ENCODE peak calls at places on chromosome 4, in six cellular contexts. M is pancreas; Q is hypothalamus; E is CD4-positive, alpha-beta T cell; W is amniotic epithelial cell; V is DMS53. F is an unnamed sample.

GRCh38 chr4:97525236-97525635 is 618.0 kb downstream of the STPG2 start:
- DNase-seq in M (no peak), Q (no peak), E (no peak), W (no peak), V (peak), F (no peak)

GRCh38 chr4:168796362-168797106 is 213.5 kb downstream of the CBR4 start:
- DNase-seq in M (no peak), Q (no peak), E (no peak), W (peak), V (peak), F (peak)

GRCh38 chr4:68249434-68249833 is 3.9 kb upstream of the TMPRSS11B start:
- DNase-seq in M (no peak), Q (no peak), E (no peak), W (peak), V (no peak), F (no peak)

GRCh38 chr4:110154586-110154985 is 43.8 kb downstream of the ELOVL6 start:
- DNase-seq in M (no peak), Q (no peak), E (no peak), W (no peak), V (no peak), F (no peak)

GRCh38 chr4:7719354-7720174 is 220.1 kb downstream of the AFAP1 start:
- DNase-seq in M (peak), Q (peak), E (peak), W (peak), V (peak), F (peak)

GRCh38 chr4:123284166-123284565 is 112.4 kb upstream of the SPRY1 start:
- DNase-seq in M (no peak), Q (no peak), E (no peak), W (no peak), V (no peak), F (no peak)

GRCh38 chr4:120718979-120719566 is 203.5 kb downstream of the PRDM5 start:
- DNase-seq in M (no peak), Q (no peak), E (no peak), W (peak), V (peak), F (peak)

GRCh38 chr4:81135501-81135900 is 79.5 kb downstream of the PRKG2 start:
- DNase-seq in M (no peak), Q (no peak), E (no peak), W (no peak), V (no peak), F (peak)

GRCh38 chr4:140893939-140894338 is 137.8 kb upstream of the TBC1D9 start:
- DNase-seq in M (no peak), Q (no peak), E (no peak), W (peak), V (no peak), F (no peak)

GRCh38 chr4:4784379-4784778 is 75.1 kb upstream of the MSX1 start:
- DNase-seq in M (no peak), Q (no peak), E (no peak), W (no peak), V (no peak), F (no peak)

GRCh38 chr4:113776016-113776415 is 14.5 kb upstream of the CAMK2D start:
- DNase-seq in M (no peak), Q (no peak), E (no peak), W (no peak), V (no peak), F (no peak)

GRCh38 chr4:185774815-185775684 is 36.9 kb downstream of the SORBS2 start:
- DNase-seq in M (peak), Q (no peak), E (no peak), W (peak), V (no peak), F (peak)

GRCh38 chr4:145420595-145421214 is 60.9 kb upstream of the SMAD1 start:
- DNase-seq in M (no peak), Q (no peak), E (no peak), W (peak), V (no peak), F (peak)

GRCh38 chr4:38078590-38079381 is 118.6 kb downstream of the PTTG2 start:
- DNase-seq in M (no peak), Q (no peak), E (no peak), W (peak), V (no peak), F (peak)

GRCh38 chr4:108611360-108611759 is 9.0 kb upstream of the RPL34 start:
- DNase-seq in M (no peak), Q (no peak), E (no peak), W (peak), V (no peak), F (no peak)

GRCh38 chr4:21697583-21697982 is 251.0 kb downstream of the KCNIP4 start:
- DNase-seq in M (no peak), Q (peak), E (no peak), W (peak), V (peak), F (peak)

GRCh38 chr4:159823743-159824142 is 720.9 kb downstream of the RAPGEF2 start:
- DNase-seq in M (no peak), Q (no peak), E (no peak), W (peak), V (no peak), F (no peak)

GRCh38 chr4:2865381-2865780 is 21.7 kb downstream of the ADD1 start:
- DNase-seq in M (no peak), Q (no peak), E (no peak), W (peak), V (no peak), F (no peak)

GRCh38 chr4:47010347-47011188 is 17.2 kb upstream of the GABRA4 start:
- DNase-seq in M (no peak), Q (no peak), E (no peak), W (no peak), V (no peak), F (no peak)

GRCh38 chr4:99300934-99301333 is 10.1 kb upstream of the ADH1A start:
- DNase-seq in M (peak), Q (no peak), E (no peak), W (peak), V (peak), F (peak)

GRCh38 chr4:53967971-53968370 is 96.4 kb downstream of the CHIC2 start:
- DNase-seq in M (no peak), Q (no peak), E (no peak), W (peak), V (no peak), F (no peak)

F was measured in MCF 10A.